ENCODE peak calls at places on chromosomes 13 and 19, in four cellular contexts. N is PC-3; X is activated CD4-positive, alpha-beta T cell treated with anti-CD3 and anti-CD28 coated beads for 36 hours; P is dorsolateral prefrontal cortex. H is an unnamed sample.

GRCh38 chr13:111117961-111118360 is 2.9 kb downstream of the ARHGEF7 start:
- DNase-seq in X (no peak), N (no peak), P (no peak), H (no peak)

GRCh38 chr19:35140898-35141626 is 2.0 kb upstream of the FXYD7 start:
- DNase-seq in X (peak), N (peak), P (peak), H (peak)

GRCh38 chr13:110503037-110503901 is 58.3 kb downstream of the RAB20 start:
- DNase-seq in P (no peak), X (no peak), N (no peak), H (no peak)

GRCh38 chr19:1624458-1624857 is 19.2 kb upstream of the UQCR11 start:
- DNase-seq in P (peak), X (peak), N (peak), H (no peak)

GRCh38 chr13:44989941-44990340 is 603 bp downstream of the GPALPP1 start:
- DNase-seq in N (no peak), X (peak), P (no peak), H (no peak)

GRCh38 chr13:48602296-48603040 is 51.3 kb upstream of the CYSLTR2 start:
- DNase-seq in P (no peak), X (peak), N (no peak), H (no peak)

GRCh38 chr19:5215431-5215830 is 125.2 kb downstream of the PTPRS start:
- DNase-seq in N (no peak), X (no peak), P (no peak), H (no peak)

GRCh38 chr13:109744512-109745051 is 41.8 kb downstream of the IRS2 start:
- DNase-seq in P (no peak), X (no peak), N (peak), H (no peak)

GRCh38 chr13:112066624-112067004 is 335 bp upstream of the SOX1 start:
- DNase-seq in N (no peak), P (peak), X (peak), H (peak)

GRCh38 chr13:104473936-104474335 is 1407.7 kb upstream of the SLC10A2 start:
- DNase-seq in N (no peak), X (no peak), P (no peak), H (no peak)

GRCh38 chr19:16031872-16032200 is 44.5 kb upstream of the TPM4 start:
- DNase-seq in X (no peak), N (no peak), P (no peak), H (no peak)

GRCh38 chr19:12365094-12365371 is 450 bp downstream of the ZNF442 start:
- DNase-seq in X (no peak), P (no peak), N (peak), H (no peak)

GRCh38 chr13:103772576-103772975 is 706.4 kb upstream of the SLC10A2 start:
- DNase-seq in N (peak), X (no peak), P (no peak), H (no peak)

GRCh38 chr13:59641758-59642157 is 522.0 kb downstream of the DIAPH3 start:
- DNase-seq in P (no peak), N (no peak), X (no peak), H (no peak)

GRCh38 chr13:39892731-39893293 is 237.3 kb downstream of the COG6 start:
- DNase-seq in N (no peak), P (no peak), X (peak), H (peak)

GRCh38 chr13:48853381-48854102 is 122.2 kb upstream of the FNDC3A start:
- DNase-seq in X (peak), P (no peak), N (no peak), H (no peak)

GRCh38 chr13:109412232-109412935 is 374.0 kb downstream of the IRS2 start:
- DNase-seq in N (peak), X (no peak), P (peak), H (peak)

GRCh38 chr13:27712421-27712820 is 79.9 kb upstream of the GSX1 start:
- DNase-seq in N (peak), X (peak), P (no peak), H (no peak)

GRCh38 chr19:29277107-29277506 is 64.2 kb upstream of the UQCRFS1 start:
- DNase-seq in X (peak), P (no peak), N (no peak), H (no peak)

GRCh38 chr19:4456566-4456842 is 1.1 kb downstream of the UBXN6 start:
- DNase-seq in X (no peak), N (peak), P (peak), H (no peak)

H was measured in aorta.